ENCODE peak calls at places on chromosomes 12 and 14, in eight cellular contexts. One of them, this sample, is unnamed.
A peak's percentile ranks its signal among the peaks of the same experiment; 100 is the strongest.

GRCh38 chr12:4809449-4810218 is 89.4 kb downstream of the GALNT8 start:
- DNase-seq in H1: peak; percentile 73
- DNase-seq in IMR-90: no peak
- DNase-seq in endothelial cell of umbilical vein: no peak
- DNase-seq in fibroblast of lung: peak; percentile 26
- DNase-seq in mammary epithelial cell: no peak
- DNase-seq in GM23248: peak; percentile 13
- DNase-seq in H9: peak; percentile 65
- DNase-seq in this sample: peak; percentile 8

GRCh38 chr14:89317051-89317691 is 99.9 kb downstream of the FOXN3 start:
- DNase-seq in H9: no peak
- DNase-seq in mammary epithelial cell: no peak
- DNase-seq in endothelial cell of umbilical vein: no peak
- DNase-seq in H1: no peak
- DNase-seq in IMR-90: no peak
- DNase-seq in fibroblast of lung: no peak
- DNase-seq in GM23248: no peak
- DNase-seq in this sample: no peak

GRCh38 chr12:118307069-118307954 is 65.4 kb downstream of the TAOK3 start:
- DNase-seq in mammary epithelial cell: peak; percentile 84
- DNase-seq in fibroblast of lung: peak; percentile 97
- DNase-seq in endothelial cell of umbilical vein: peak; percentile 63
- DNase-seq in H1: no peak
- DNase-seq in GM23248: peak; percentile 95
- DNase-seq in H9: no peak
- DNase-seq in IMR-90: peak; percentile 95
- DNase-seq in this sample: peak; percentile 97

GRCh38 chr12:130132831-130133635 is 29.2 kb upstream of the FZD10 start:
- DNase-seq in mammary epithelial cell: no peak
- DNase-seq in H1: no peak
- DNase-seq in fibroblast of lung: no peak
- DNase-seq in H9: no peak
- DNase-seq in IMR-90: no peak
- DNase-seq in endothelial cell of umbilical vein: no peak
- DNase-seq in GM23248: no peak
- DNase-seq in this sample: no peak

GRCh38 chr12:84191779-84192178 is 720.8 kb downstream of the SLC6A15 start:
- DNase-seq in mammary epithelial cell: peak; percentile 21
- DNase-seq in H9: no peak
- DNase-seq in H1: no peak
- DNase-seq in endothelial cell of umbilical vein: no peak
- DNase-seq in IMR-90: no peak
- DNase-seq in GM23248: no peak
- DNase-seq in fibroblast of lung: no peak
- DNase-seq in this sample: no peak

GRCh38 chr14:56002316-56002715 is 115.9 kb upstream of the PELI2 start:
- DNase-seq in fibroblast of lung: peak; percentile 80
- DNase-seq in H1: no peak
- DNase-seq in GM23248: peak; percentile 75
- DNase-seq in H9: no peak
- DNase-seq in IMR-90: peak; percentile 23
- DNase-seq in endothelial cell of umbilical vein: no peak
- DNase-seq in mammary epithelial cell: no peak
- DNase-seq in this sample: peak; percentile 73

GRCh38 chr12:43776498-43776897 is 17.7 kb downstream of the IRAK4 start:
- DNase-seq in fibroblast of lung: peak; percentile 13
- DNase-seq in H1: no peak
- DNase-seq in GM23248: peak; percentile 49
- DNase-seq in IMR-90: peak; percentile 45
- DNase-seq in endothelial cell of umbilical vein: peak; percentile 18
- DNase-seq in mammary epithelial cell: peak; percentile 13
- DNase-seq in H9: no peak
- DNase-seq in this sample: no peak

GRCh38 chr12:56900583-56900982 is 33.6 kb downstream of the SDR9C7 start:
- DNase-seq in mammary epithelial cell: peak; percentile 97
- DNase-seq in IMR-90: peak; percentile 19
- DNase-seq in H9: no peak
- DNase-seq in H1: no peak
- DNase-seq in GM23248: peak; percentile 44
- DNase-seq in endothelial cell of umbilical vein: peak; percentile 83
- DNase-seq in fibroblast of lung: no peak
- DNase-seq in this sample: no peak

GRCh38 chr12:91529829-91530228 is 347.2 kb upstream of the DCN start:
- DNase-seq in H1: no peak
- DNase-seq in fibroblast of lung: peak; percentile 12
- DNase-seq in endothelial cell of umbilical vein: peak; percentile 39
- DNase-seq in GM23248: peak; percentile 1
- DNase-seq in mammary epithelial cell: peak; percentile 76
- DNase-seq in H9: no peak
- DNase-seq in IMR-90: no peak
- DNase-seq in this sample: peak; percentile 8

GRCh38 chr14:38836539-38836938 is 266.5 kb downstream of the SEC23A start:
- DNase-seq in endothelial cell of umbilical vein: no peak
- DNase-seq in fibroblast of lung: no peak
- DNase-seq in H9: no peak
- DNase-seq in mammary epithelial cell: no peak
- DNase-seq in GM23248: no peak
- DNase-seq in H1: no peak
- DNase-seq in IMR-90: no peak
- DNase-seq in this sample: no peak
- H4K20me1 ChIP-seq in endothelial cell of umbilical vein: no peaks in the 10 kb centered on the region
- H4K20me1 ChIP-seq in fibroblast of lung: peaks cover 2% of the 10 kb centered on the region
- H4K20me1 ChIP-seq in H9: no peaks in the 10 kb centered on the region
- H4K20me1 ChIP-seq in mammary epithelial cell: no peaks in the 10 kb centered on the region
- H4K20me1 ChIP-seq in GM23248: no peaks in the 10 kb centered on the region
- H4K20me1 ChIP-seq in H1: no peaks in the 10 kb centered on the region
- H4K20me1 ChIP-seq in IMR-90: no peaks in the 10 kb centered on the region
- H4K20me1 ChIP-seq in this sample: no peaks in the 10 kb centered on the region

GRCh38 chr12:109717390-109718357 is 4.0 kb downstream of the FAM222A start:
- DNase-seq in GM23248: no peak
- DNase-seq in mammary epithelial cell: no peak
- DNase-seq in endothelial cell of umbilical vein: no peak
- DNase-seq in fibroblast of lung: no peak
- DNase-seq in H9: no peak
- DNase-seq in IMR-90: no peak
- DNase-seq in H1: no peak
- DNase-seq in this sample: no peak

GRCh38 chr12:109720152-109720855 is 6.7 kb downstream of the FAM222A start:
- DNase-seq in IMR-90: no peak
- DNase-seq in GM23248: no peak
- DNase-seq in fibroblast of lung: no peak
- DNase-seq in endothelial cell of umbilical vein: no peak
- DNase-seq in H1: no peak
- DNase-seq in mammary epithelial cell: no peak
- DNase-seq in H9: no peak
- DNase-seq in this sample: no peak

GRCh38 chr12:109720856-109721189 is 7.2 kb downstream of the FAM222A start:
- DNase-seq in H1: no peak
- DNase-seq in endothelial cell of umbilical vein: no peak
- DNase-seq in fibroblast of lung: no peak
- DNase-seq in mammary epithelial cell: no peak
- DNase-seq in H9: no peak
- DNase-seq in IMR-90: no peak
- DNase-seq in GM23248: no peak
- DNase-seq in this sample: no peak

GRCh38 chr12:109718390-109718789 is 4.8 kb downstream of the FAM222A start:
- DNase-seq in mammary epithelial cell: no peak
- DNase-seq in GM23248: no peak
- DNase-seq in endothelial cell of umbilical vein: no peak
- DNase-seq in IMR-90: no peak
- DNase-seq in H1: peak; percentile 68
- DNase-seq in fibroblast of lung: no peak
- DNase-seq in H9: peak; percentile 86
- DNase-seq in this sample: no peak

GRCh38 chr12:109719123-109720022 is 5.7 kb downstream of the FAM222A start:
- DNase-seq in GM23248: no peak
- DNase-seq in IMR-90: peak; percentile 5
- DNase-seq in endothelial cell of umbilical vein: no peak
- DNase-seq in H1: no peak
- DNase-seq in fibroblast of lung: no peak
- DNase-seq in H9: peak; percentile 79
- DNase-seq in mammary epithelial cell: no peak
- DNase-seq in this sample: no peak
- H3K27ac ChIP-seq in GM23248: no peak overlapping the region
- H3K27ac ChIP-seq in IMR-90: no peak overlapping the region
- H3K27ac ChIP-seq in endothelial cell of umbilical vein: no peak overlapping the region
- H3K27ac ChIP-seq in H1: peak overlapping the region; percentile 14
- H3K27ac ChIP-seq in fibroblast of lung: no peak overlapping the region
- H3K27ac ChIP-seq in H9: no peak overlapping the region
- H3K27ac ChIP-seq in mammary epithelial cell: no peak overlapping the region
- H3K27ac ChIP-seq in this sample: no peak overlapping the region

GRCh38 chr14:52827426-52827825 is 36.0 kb upstream of the GNPNAT1 start:
- DNase-seq in endothelial cell of umbilical vein: no peak
- DNase-seq in H1: no peak
- DNase-seq in mammary epithelial cell: no peak
- DNase-seq in H9: no peak
- DNase-seq in fibroblast of lung: no peak
- DNase-seq in GM23248: no peak
- DNase-seq in IMR-90: no peak
- DNase-seq in this sample: no peak
- H3K9ac ChIP-seq in endothelial cell of umbilical vein: no peak overlapping the region
- H3K9ac ChIP-seq in H1: no peak overlapping the region
- H3K9ac ChIP-seq in mammary epithelial cell: no peak overlapping the region
- H3K9ac ChIP-seq in H9: no peak overlapping the region
- H3K9ac ChIP-seq in fibroblast of lung: no peak overlapping the region
- H3K9ac ChIP-seq in GM23248: no peak overlapping the region
- H3K9ac ChIP-seq in IMR-90: no peak overlapping the region
- H3K9ac ChIP-seq in this sample: no peak overlapping the region

GRCh38 chr14:99518441-99519346 is 37.5 kb downstream of the CCNK start:
- DNase-seq in endothelial cell of umbilical vein: peak; percentile 55
- DNase-seq in fibroblast of lung: peak; percentile 25
- DNase-seq in H9: peak; percentile 83
- DNase-seq in mammary epithelial cell: peak; percentile 58
- DNase-seq in GM23248: peak; percentile 57
- DNase-seq in IMR-90: peak; percentile 32
- DNase-seq in H1: peak; percentile 97
- DNase-seq in this sample: no peak
- H4K20me1 ChIP-seq in endothelial cell of umbilical vein: no peaks in the 10 kb centered on the region
- H4K20me1 ChIP-seq in fibroblast of lung: no peaks in the 10 kb centered on the region
- H4K20me1 ChIP-seq in H9: peaks cover 3% of the 10 kb centered on the region
- H4K20me1 ChIP-seq in mammary epithelial cell: no peaks in the 10 kb centered on the region
- H4K20me1 ChIP-seq in GM23248: no peaks in the 10 kb centered on the region
- H4K20me1 ChIP-seq in IMR-90: peaks cover 41% of the 10 kb centered on the region
- H4K20me1 ChIP-seq in H1: peaks cover 5% of the 10 kb centered on the region
- H4K20me1 ChIP-seq in this sample: peaks cover 11% of the 10 kb centered on the region

GRCh38 chr12:124480469-124481256 is 86.7 kb downstream of the NCOR2 start:
- DNase-seq in mammary epithelial cell: peak; percentile 63
- DNase-seq in IMR-90: peak; percentile 47
- DNase-seq in fibroblast of lung: peak; percentile 74
- DNase-seq in endothelial cell of umbilical vein: no peak
- DNase-seq in H9: no peak
- DNase-seq in H1: no peak
- DNase-seq in GM23248: peak; percentile 35
- DNase-seq in this sample: peak; percentile 68

GRCh38 chr12:124478416-124478815 is 89.0 kb downstream of the NCOR2 start:
- DNase-seq in GM23248: no peak
- DNase-seq in mammary epithelial cell: no peak
- DNase-seq in H1: no peak
- DNase-seq in fibroblast of lung: no peak
- DNase-seq in IMR-90: no peak
- DNase-seq in H9: no peak
- DNase-seq in endothelial cell of umbilical vein: no peak
- DNase-seq in this sample: no peak

GRCh38 chr12:124479680-124480468 is 87.5 kb downstream of the NCOR2 start:
- DNase-seq in IMR-90: no peak
- DNase-seq in mammary epithelial cell: no peak
- DNase-seq in H9: no peak
- DNase-seq in H1: no peak
- DNase-seq in endothelial cell of umbilical vein: no peak
- DNase-seq in fibroblast of lung: no peak
- DNase-seq in GM23248: no peak
- DNase-seq in this sample: no peak

GRCh38 chr12:124477109-124477915 is 90.1 kb downstream of the NCOR2 start:
- DNase-seq in endothelial cell of umbilical vein: no peak
- DNase-seq in IMR-90: no peak
- DNase-seq in GM23248: no peak
- DNase-seq in H9: no peak
- DNase-seq in fibroblast of lung: no peak
- DNase-seq in H1: no peak
- DNase-seq in mammary epithelial cell: no peak
- DNase-seq in this sample: no peak

DNA sequence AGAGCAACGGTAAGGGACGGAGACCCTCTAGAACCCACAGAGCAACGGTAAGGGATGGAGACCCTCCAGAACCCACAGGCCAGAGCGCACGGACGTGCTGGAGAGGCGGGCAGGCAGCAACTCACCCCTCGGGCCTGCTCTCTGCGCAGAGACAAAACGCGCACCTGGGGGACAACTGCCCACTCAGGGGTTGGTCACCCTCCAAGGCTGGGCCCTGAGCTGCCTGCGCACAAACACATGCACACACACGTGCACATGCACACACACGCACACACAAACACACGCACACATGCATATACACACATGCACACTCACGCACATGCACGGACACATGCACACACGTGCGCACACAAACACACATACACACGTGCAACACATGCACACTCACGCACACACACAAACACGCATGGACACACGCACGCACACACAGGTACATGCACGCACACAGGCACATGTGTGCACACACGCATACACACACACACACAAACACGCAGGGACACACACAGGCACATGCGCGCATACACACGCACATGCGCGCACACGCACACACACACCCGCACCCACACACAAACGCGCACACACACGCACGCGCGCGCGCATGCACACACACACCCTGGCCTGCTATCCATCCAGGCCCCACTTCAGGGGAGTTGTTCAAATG is 88.3 kb downstream of the NCOR2 start:
- DNase-seq in H1: no peak
- DNase-seq in endothelial cell of umbilical vein: no peak
- DNase-seq in GM23248: no peak
- DNase-seq in fibroblast of lung: no peak
- DNase-seq in IMR-90: no peak
- DNase-seq in mammary epithelial cell: no peak
- DNase-seq in H9: no peak
- DNase-seq in this sample: no peak
- H3K27ac ChIP-seq in H1: peak overlapping the region; percentile 29
- H3K27ac ChIP-seq in endothelial cell of umbilical vein: no peak overlapping the region
- H3K27ac ChIP-seq in GM23248: no peak overlapping the region
- H3K27ac ChIP-seq in fibroblast of lung: no peak overlapping the region
- H3K27ac ChIP-seq in IMR-90: no peak overlapping the region
- H3K27ac ChIP-seq in mammary epithelial cell: no peak overlapping the region
- H3K27ac ChIP-seq in H9: no peak overlapping the region
- H3K27ac ChIP-seq in this sample: no peak overlapping the region

GRCh38 chr14:51445001-51445390 is 204.9 kb downstream of the TMX1 start:
- DNase-seq in H1: no peak
- DNase-seq in endothelial cell of umbilical vein: no peak
- DNase-seq in IMR-90: no peak
- DNase-seq in fibroblast of lung: peak; percentile 24
- DNase-seq in GM23248: no peak
- DNase-seq in mammary epithelial cell: no peak
- DNase-seq in H9: no peak
- DNase-seq in this sample: no peak
- H3K9ac ChIP-seq in H1: no peak overlapping the region
- H3K9ac ChIP-seq in endothelial cell of umbilical vein: no peak overlapping the region
- H3K9ac ChIP-seq in IMR-90: no peak overlapping the region
- H3K9ac ChIP-seq in fibroblast of lung: no peak overlapping the region
- H3K9ac ChIP-seq in GM23248: no peak overlapping the region
- H3K9ac ChIP-seq in mammary epithelial cell: no peak overlapping the region
- H3K9ac ChIP-seq in H9: no peak overlapping the region
- H3K9ac ChIP-seq in this sample: no peak overlapping the region

DNA sequence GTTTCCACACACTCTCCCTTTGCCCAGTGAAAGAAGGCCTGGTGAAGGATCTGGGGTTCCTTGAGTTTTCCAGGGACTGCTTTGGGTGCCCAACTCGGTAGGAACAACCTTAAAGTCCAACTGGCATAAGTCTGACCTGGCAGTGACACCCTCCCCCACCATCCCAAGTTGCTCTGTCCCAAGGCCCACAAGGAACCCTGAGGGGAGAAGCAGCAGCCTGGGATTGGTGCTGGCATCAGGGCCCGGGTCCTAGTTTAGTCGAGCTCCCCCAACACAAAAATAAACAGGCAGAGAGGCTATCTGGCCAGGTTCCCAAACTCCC is 1.6 kb downstream of the KMT2D start:
- DNase-seq in fibroblast of lung: no peak
- DNase-seq in IMR-90: no peak
- DNase-seq in H1: no peak
- DNase-seq in endothelial cell of umbilical vein: no peak
- DNase-seq in H9: no peak
- DNase-seq in mammary epithelial cell: peak; percentile 1
- DNase-seq in GM23248: peak; percentile 30
- DNase-seq in this sample: no peak
- H4K20me1 ChIP-seq in fibroblast of lung: peaks cover 5% of the 10 kb centered on the region
- H4K20me1 ChIP-seq in IMR-90: peaks cover 54% of the 10 kb centered on the region
- H4K20me1 ChIP-seq in H1: peaks cover 37% of the 10 kb centered on the region
- H4K20me1 ChIP-seq in endothelial cell of umbilical vein: peaks cover 7% of the 10 kb centered on the region
- H4K20me1 ChIP-seq in H9: no peaks in the 10 kb centered on the region
- H4K20me1 ChIP-seq in mammary epithelial cell: peaks cover 5% of the 10 kb centered on the region
- H4K20me1 ChIP-seq in GM23248: peaks cover 24% of the 10 kb centered on the region
- H4K20me1 ChIP-seq in this sample: peaks cover 57% of the 10 kb centered on the region